ENCODE peak calls at places on chromosomes 16 and 17, in five cellular contexts. One of them, this sample, is unnamed.

GRCh38 chr17:42679001-42679491 is 2.3 kb upstream of the PLEKHH3 start:
- DNase-seq in right atrium auricular region: peak
- DNase-seq in prostate gland: peak
- DNase-seq in esophagus squamous epithelium: no peak
- DNase-seq in A549: peak
- DNase-seq in this sample: peak

GRCh38 chr17:77649717-77650211 is 308.7 kb upstream of the TNRC6C start:
- DNase-seq in prostate gland: no peak
- DNase-seq in esophagus squamous epithelium: no peak
- DNase-seq in right atrium auricular region: no peak
- DNase-seq in A549: peak
- DNase-seq in this sample: no peak

GRCh38 chr17:38434178-38434665 is 6.0 kb downstream of the ARHGAP23 start:
- DNase-seq in right atrium auricular region: no peak
- DNase-seq in A549: no peak
- DNase-seq in prostate gland: no peak
- DNase-seq in esophagus squamous epithelium: no peak
- DNase-seq in this sample: no peak

GRCh38 chr17:62616993-62617893 is 10.2 kb upstream of the MRC2 start:
- DNase-seq in A549: no peak
- DNase-seq in right atrium auricular region: no peak
- DNase-seq in prostate gland: no peak
- DNase-seq in esophagus squamous epithelium: no peak
- DNase-seq in this sample: no peak

GRCh38 chr17:69473801-69474170 is 59.3 kb downstream of the MAP2K6 start:
- DNase-seq in esophagus squamous epithelium: no peak
- DNase-seq in prostate gland: no peak
- DNase-seq in right atrium auricular region: no peak
- DNase-seq in A549: peak
- DNase-seq in this sample: no peak

GRCh38 chr17:39722965-39723848 is 7.1 kb downstream of the MIEN1 start:
- DNase-seq in esophagus squamous epithelium: no peak
- DNase-seq in A549: no peak
- DNase-seq in prostate gland: no peak
- DNase-seq in right atrium auricular region: no peak
- DNase-seq in this sample: no peak

GRCh38 chr16:57938936-57939871 is 31.7 kb downstream of the CNGB1 start:
- DNase-seq in A549: peak
- DNase-seq in esophagus squamous epithelium: no peak
- DNase-seq in right atrium auricular region: peak
- DNase-seq in prostate gland: peak
- DNase-seq in this sample: no peak

GRCh38 chr16:85715169-85716015 is 26.6 kb upstream of the GINS2 start:
- DNase-seq in right atrium auricular region: no peak
- DNase-seq in esophagus squamous epithelium: no peak
- DNase-seq in prostate gland: peak
- DNase-seq in A549: no peak
- DNase-seq in this sample: no peak

GRCh38 chr17:12640364-12640763 is 25.3 kb upstream of the MYOCD start:
- DNase-seq in esophagus squamous epithelium: no peak
- DNase-seq in prostate gland: no peak
- DNase-seq in A549: no peak
- DNase-seq in right atrium auricular region: no peak
- DNase-seq in this sample: no peak

GRCh38 chr17:76075364-76076099 is 951 bp downstream of the GALR2 start:
- DNase-seq in right atrium auricular region: no peak
- DNase-seq in esophagus squamous epithelium: no peak
- DNase-seq in prostate gland: no peak
- DNase-seq in A549: peak
- DNase-seq in this sample: no peak

GRCh38 chr17:27049104-27049784 is 244.7 kb upstream of the WSB1 start:
- DNase-seq in prostate gland: no peak
- DNase-seq in esophagus squamous epithelium: no peak
- DNase-seq in A549: no peak
- DNase-seq in right atrium auricular region: no peak
- DNase-seq in this sample: no peak

GRCh38 chr16:86030116-86030515 is 131.2 kb downstream of the IRF8 start:
- DNase-seq in prostate gland: no peak
- DNase-seq in A549: no peak
- DNase-seq in esophagus squamous epithelium: no peak
- DNase-seq in right atrium auricular region: no peak
- DNase-seq in this sample: no peak

GRCh38 chr17:67105213-67105612 is 60.9 kb downstream of the CACNG1 start:
- DNase-seq in prostate gland: no peak
- DNase-seq in esophagus squamous epithelium: no peak
- DNase-seq in A549: no peak
- DNase-seq in right atrium auricular region: no peak
- DNase-seq in this sample: no peak

GRCh38 chr17:45841883-45842525 is 2.7 kb upstream of the SPPL2C start:
- DNase-seq in esophagus squamous epithelium: no peak
- DNase-seq in prostate gland: no peak
- DNase-seq in A549: no peak
- DNase-seq in right atrium auricular region: no peak
- DNase-seq in this sample: no peak

GRCh38 chr17:82407255-82407654 is 10.9 kb upstream of the HEXD start:
- DNase-seq in esophagus squamous epithelium: no peak
- DNase-seq in right atrium auricular region: peak
- DNase-seq in prostate gland: no peak
- DNase-seq in A549: peak
- DNase-seq in this sample: no peak

GRCh38 chr17:1035546-1036170 is 38.7 kb downstream of the TIMM22 start:
- DNase-seq in A549: no peak
- DNase-seq in prostate gland: no peak
- DNase-seq in right atrium auricular region: no peak
- DNase-seq in esophagus squamous epithelium: no peak
- DNase-seq in this sample: no peak

GRCh38 chr17:45150911-45151809 is 2.9 kb downstream of the HEXIM1 start:
- DNase-seq in A549: no peak
- DNase-seq in right atrium auricular region: no peak
- DNase-seq in esophagus squamous epithelium: no peak
- DNase-seq in prostate gland: no peak
- DNase-seq in this sample: no peak

DNA sequence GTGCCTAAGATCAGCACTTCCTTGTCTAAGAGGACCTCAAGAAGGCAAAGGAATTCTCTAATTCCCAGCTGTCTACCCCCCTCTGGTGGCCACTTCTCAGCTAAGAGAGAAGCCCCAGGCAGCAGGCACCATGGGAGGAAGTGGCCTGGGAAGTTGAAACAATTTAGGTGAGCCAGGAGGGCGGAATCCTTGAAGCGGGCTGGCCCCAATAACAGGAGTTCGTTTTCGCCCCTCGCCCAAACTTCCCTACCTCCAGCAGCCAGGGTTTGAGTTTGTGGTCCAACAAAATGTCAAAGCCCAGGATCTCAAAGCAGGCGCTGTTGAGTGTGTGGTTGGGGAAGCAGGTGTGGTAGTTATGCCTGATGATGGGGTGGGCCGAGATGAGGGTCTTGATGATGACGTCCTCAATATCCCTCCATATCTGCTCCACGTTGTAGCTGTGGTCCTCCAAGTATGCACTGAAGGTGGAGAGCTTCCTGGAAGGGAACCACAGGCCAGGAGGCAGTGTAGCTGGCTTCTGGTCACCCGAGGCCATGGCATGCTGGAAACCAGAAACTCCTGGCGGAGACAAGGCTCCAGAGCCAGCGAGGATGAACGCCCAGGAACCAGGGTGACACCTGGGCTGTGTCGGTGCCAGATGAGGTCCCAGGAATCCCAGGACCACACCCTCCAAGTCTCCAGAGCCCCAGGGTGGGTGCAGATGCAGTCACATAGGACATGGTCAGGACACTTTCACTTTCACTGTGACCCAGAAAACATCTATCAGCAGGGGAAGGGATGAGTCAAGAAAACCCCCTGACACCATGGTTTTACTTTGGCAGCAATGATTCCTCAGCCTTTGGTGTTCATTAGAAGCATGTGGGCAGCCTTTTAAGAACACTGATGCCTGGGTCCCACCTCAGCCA is 25.6 kb downstream of the TTLL6 start:
- DNase-seq in A549: peak
- DNase-seq in esophagus squamous epithelium: no peak
- DNase-seq in prostate gland: peak
- DNase-seq in right atrium auricular region: peak
- DNase-seq in this sample: peak
- TF ChIP-seq CTCF in A549: peak
- TF ChIP-seq CTCF in esophagus squamous epithelium: peak
- TF ChIP-seq CTCF in prostate gland: peak
- TF ChIP-seq CTCF in right atrium auricular region: peak
- TF ChIP-seq CTCF in this sample: peak

GRCh38 chr16:56643080-56643778 is 4.8 kb downstream of the MT1A start:
- DNase-seq in esophagus squamous epithelium: no peak
- DNase-seq in A549: peak
- DNase-seq in right atrium auricular region: peak
- DNase-seq in prostate gland: peak
- DNase-seq in this sample: no peak
- TF ChIP-seq CTCF in esophagus squamous epithelium: peak
- TF ChIP-seq CTCF in A549: peak
- TF ChIP-seq CTCF in right atrium auricular region: no peak
- TF ChIP-seq CTCF in prostate gland: no peak
- TF ChIP-seq CTCF in this sample: no peak

GRCh38 chr16:84144301-84144858 is 597 bp downstream of the HSDL1 start:
- DNase-seq in esophagus squamous epithelium: no peak
- DNase-seq in right atrium auricular region: no peak
- DNase-seq in prostate gland: peak
- DNase-seq in A549: peak
- DNase-seq in this sample: peak
- TF ChIP-seq CTCF in esophagus squamous epithelium: no peak
- TF ChIP-seq CTCF in right atrium auricular region: no peak
- TF ChIP-seq CTCF in prostate gland: no peak
- TF ChIP-seq CTCF in A549: no peak
- TF ChIP-seq CTCF in this sample: peak

DNA sequence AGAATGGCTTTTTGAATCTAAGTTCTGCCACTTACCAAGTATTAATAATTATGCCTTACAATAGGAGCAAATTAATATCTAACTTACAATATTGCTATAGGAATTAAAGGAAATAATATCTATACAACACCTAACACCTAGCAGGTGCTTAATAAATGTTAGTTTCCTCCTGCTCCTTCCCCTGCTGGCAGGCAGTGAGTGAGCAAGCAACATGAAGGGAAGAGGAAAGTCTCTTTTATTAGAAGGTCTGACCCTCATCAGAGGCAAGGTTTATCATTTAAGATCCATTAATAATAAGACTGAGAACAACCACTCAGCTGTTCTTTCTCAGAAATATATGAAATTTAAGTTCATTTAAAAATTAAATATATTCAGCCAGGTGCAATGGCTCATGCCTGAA is 6.7 kb upstream of the DYNC1LI2 start:
- DNase-seq in esophagus squamous epithelium: no peak
- DNase-seq in A549: no peak
- DNase-seq in prostate gland: no peak
- DNase-seq in right atrium auricular region: no peak
- DNase-seq in this sample: no peak
- TF ChIP-seq CTCF in esophagus squamous epithelium: no peak
- TF ChIP-seq CTCF in A549: no peak
- TF ChIP-seq CTCF in prostate gland: no peak
- TF ChIP-seq CTCF in right atrium auricular region: no peak
- TF ChIP-seq CTCF in this sample: no peak

DNA sequence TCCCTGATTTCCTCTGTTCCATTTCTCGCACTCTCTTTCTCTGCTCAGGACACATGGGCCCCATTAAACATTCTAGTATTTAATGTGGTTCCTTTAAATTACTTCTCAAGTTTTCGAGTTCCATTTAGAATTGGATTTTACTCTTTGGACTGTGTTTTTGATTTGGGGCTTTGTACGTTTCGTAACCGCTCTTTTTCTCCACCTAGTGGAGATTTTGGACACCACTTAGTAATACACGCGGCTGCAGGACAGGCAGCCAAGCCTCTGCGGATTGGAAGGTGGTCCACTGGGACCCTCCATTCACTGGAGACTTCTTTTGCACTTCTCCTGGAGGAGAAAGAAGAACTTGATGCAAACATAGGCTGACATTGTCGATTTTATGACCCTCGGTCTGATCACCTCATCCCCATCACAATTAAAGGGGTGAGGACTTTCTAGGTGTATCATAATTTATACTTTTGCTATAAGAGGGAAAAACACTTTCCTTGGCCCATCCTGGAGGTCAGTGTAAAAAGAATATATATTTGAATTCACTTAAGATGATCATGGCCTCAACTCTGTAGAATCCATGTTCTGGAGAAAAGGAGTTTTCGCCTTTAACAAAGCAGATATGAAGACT is 85.8 kb downstream of the NOG start:
- DNase-seq in A549: peak
- DNase-seq in right atrium auricular region: no peak
- DNase-seq in prostate gland: no peak
- DNase-seq in esophagus squamous epithelium: no peak
- DNase-seq in this sample: peak
- TF ChIP-seq CTCF in A549: peak
- TF ChIP-seq CTCF in right atrium auricular region: peak
- TF ChIP-seq CTCF in prostate gland: peak
- TF ChIP-seq CTCF in esophagus squamous epithelium: peak
- TF ChIP-seq CTCF in this sample: peak

GRCh38 chr17:60393840-60394529 is 2.1 kb upstream of the USP32 start:
- DNase-seq in right atrium auricular region: no peak
- DNase-seq in prostate gland: no peak
- DNase-seq in esophagus squamous epithelium: no peak
- DNase-seq in A549: no peak
- DNase-seq in this sample: no peak

GRCh38 chr17:60392845-60393702 is 1.1 kb upstream of the USP32 start:
- DNase-seq in esophagus squamous epithelium: no peak
- DNase-seq in right atrium auricular region: no peak
- DNase-seq in prostate gland: peak
- DNase-seq in A549: peak
- DNase-seq in this sample: peak

GRCh38 chr17:60391419-60392041 is 403 bp downstream of the USP32 start:
- DNase-seq in esophagus squamous epithelium: no peak
- DNase-seq in A549: no peak
- DNase-seq in prostate gland: no peak
- DNase-seq in right atrium auricular region: no peak
- DNase-seq in this sample: no peak

GRCh38 chr17:60390881-60391418 is 983 bp downstream of the USP32 start:
- DNase-seq in prostate gland: peak
- DNase-seq in right atrium auricular region: no peak
- DNase-seq in esophagus squamous epithelium: no peak
- DNase-seq in A549: peak
- DNase-seq in this sample: no peak

DNA sequence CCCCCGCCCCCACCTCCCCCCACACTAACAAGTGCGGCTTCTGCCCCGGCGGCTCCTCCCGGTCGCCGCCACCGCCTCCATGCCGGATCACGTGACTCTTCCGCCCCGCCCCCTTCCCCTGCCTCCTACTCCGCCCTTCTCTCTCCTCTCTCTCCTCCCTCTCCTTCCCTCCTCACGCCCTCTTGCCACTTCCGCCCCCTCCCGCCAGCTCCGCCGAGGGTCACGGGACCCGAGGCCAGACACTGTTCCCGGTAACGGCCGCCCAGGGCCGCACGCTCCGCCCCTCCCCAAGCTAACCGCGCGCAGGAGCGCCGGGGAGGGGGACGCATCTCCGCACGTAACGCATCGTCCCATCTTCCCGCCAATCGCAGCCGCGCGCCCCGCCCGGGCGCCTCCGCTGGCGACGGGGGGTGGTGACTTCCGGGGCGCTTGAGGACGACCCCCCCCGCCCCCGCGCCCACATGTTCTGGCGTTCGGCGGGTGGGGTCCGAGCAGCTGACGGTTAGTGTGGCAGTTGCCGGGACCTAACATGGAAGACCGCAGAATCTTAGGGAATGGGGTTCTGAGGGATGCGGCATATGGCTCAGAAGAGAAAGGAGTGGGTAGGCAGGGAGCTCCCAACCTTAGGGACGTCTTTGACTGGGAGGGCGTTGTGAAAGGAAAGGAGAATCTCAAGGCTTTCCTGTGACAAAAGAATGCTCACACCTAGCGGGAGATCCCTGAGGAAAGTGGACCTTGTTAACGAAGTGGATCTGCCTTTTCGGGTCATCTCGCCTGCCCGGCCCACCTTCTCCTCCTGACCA is at the start of gene USP32:
- DNase-seq in esophagus squamous epithelium: peak
- DNase-seq in A549: peak
- DNase-seq in prostate gland: peak
- DNase-seq in right atrium auricular region: peak
- DNase-seq in this sample: peak
- TF ChIP-seq CTCF in esophagus squamous epithelium: peak
- TF ChIP-seq CTCF in A549: no peak
- TF ChIP-seq CTCF in prostate gland: peak
- TF ChIP-seq CTCF in right atrium auricular region: no peak
- TF ChIP-seq CTCF in this sample: no peak

This sample was measured in GM10248.